ENCODE peak calls at places on chromosomes 4 and X, in four cellular contexts. B is memory B cell; V is stimulated activated CD4-positive, alpha-beta T cell treated with anti-CD3 and anti-CD28 coated beads, Interleukin-1b, Interleukin-23, amount 100 ng/mL, for 4 hours; M is BJ. D is an unnamed sample.

GRCh38 chrX:13693341-13693871 is 4.5 kb downstream of the RAB9A start:
- DNase-seq in M (no peak), B (no peak), V (no peak), D (no peak)

GRCh38 chrX:145751943-145752342 is 65.7 kb upstream of the SLITRK2 start:
- DNase-seq in V (no peak), M (no peak), B (no peak), D (no peak)

GRCh38 chrX:19810370-19810769 is 77.0 kb downstream of the SH3KBP1 start:
- DNase-seq in M (no peak), B (no peak), V (no peak), D (no peak)

GRCh38 chrX:34404386-34405070 is 252.6 kb downstream of the TMEM47 start:
- DNase-seq in B (no peak), M (no peak), V (no peak), D (no peak)

GRCh38 chr4:42280327-42281095 is 116.8 kb upstream of the SHISA3 start:
- DNase-seq in M (no peak), B (no peak), V (no peak), D (no peak)

GRCh38 chr4:19348746-19349145 is 903.0 kb upstream of the SLIT2 start:
- DNase-seq in M (no peak), B (no peak), V (no peak), D (no peak)

GRCh38 chr4:4289055-4289454 is 899 bp downstream of the LYAR start:
- DNase-seq in V (no peak), B (no peak), M (no peak), D (no peak)

GRCh38 chr4:176708771-176709311 is 83.9 kb downstream of the VEGFC start:
- DNase-seq in V (no peak), M (peak), B (no peak), D (no peak)

GRCh38 chr4:26362745-26363439 is 42.1 kb downstream of the RBPJ start:
- DNase-seq in V (no peak), B (no peak), M (no peak), D (no peak)

GRCh38 chr4:78200949-78201348 is 143.8 kb downstream of the FRAS1 start:
- DNase-seq in V (no peak), B (no peak), M (no peak), D (no peak)

GRCh38 chr4:150297861-150298474 is 219.7 kb downstream of the DCLK2 start:
- DNase-seq in M (no peak), V (no peak), B (no peak), D (no peak)

GRCh38 chr4:74328501-74328900 is 20.2 kb downstream of the EPGN start:
- DNase-seq in V (no peak), M (no peak), B (no peak), D (no peak)

GRCh38 chrX:103536732-103537131 is 17.4 kb upstream of the RAB40A start:
- DNase-seq in V (no peak), M (no peak), B (no peak), D (no peak)

GRCh38 chrX:45719751-45720501 is 519.2 kb upstream of the DIPK2B start:
- DNase-seq in M (no peak), V (no peak), B (no peak), D (no peak)

GRCh38 chr4:169627307-169627706 is 6.9 kb downstream of the CLCN3 start:
- DNase-seq in V (no peak), M (no peak), B (no peak), D (no peak)

GRCh38 chr4:126794363-126794762 is 838.4 kb upstream of the INTU start:
- DNase-seq in V (no peak), M (no peak), B (no peak), D (no peak)

GRCh38 chr4:85426366-85426765 is 48.6 kb upstream of the ARHGAP24 start:
- DNase-seq in B (no peak), M (no peak), V (no peak), D (no peak)

GRCh38 chr4:46508216-46508615 is 118.3 kb upstream of the GABRA2 start:
- DNase-seq in B (no peak), M (no peak), V (no peak), D (no peak)

GRCh38 chrX:82141942-82142341 is 940.0 kb downstream of the SH3BGRL start:
- DNase-seq in V (no peak), M (no peak), B (no peak), D (no peak)

GRCh38 chr4:1055721-1056590 is 44.5 kb downstream of the FGFRL1 start:
- DNase-seq in B (peak), V (peak), M (no peak), D (peak)